ENCODE peak calls at places on chromosomes 6 and 20, in eight cellular contexts. I, C, L, P, O, N, D and Y are unnamed samples.

GRCh38 chr6:86963352-86963751 is 26.0 kb downstream of the HTR1E start:
- DNase-seq in P (no peak), C (no peak), O (no peak), I (no peak), L (no peak), D (no peak), N (no peak), Y (no peak)

GRCh38 chr6:120553353-120553752 is 780.9 kb downstream of the TBC1D32 start:
- DNase-seq in C (no peak), N (no peak), I (no peak), P (no peak), D (no peak), O (no peak), L (no peak), Y (no peak)

GRCh38 chr6:129795261-129795660 is 65.9 kb downstream of the TMEM244 start:
- DNase-seq in L (no peak), N (no peak), D (no peak), C (no peak), P (peak; percentile 21), I (no peak), O (no peak), Y (no peak)

GRCh38 chr20:24297928-24298327 is 171.5 kb upstream of the SYNDIG1 start:
- DNase-seq in O (no peak), P (no peak), L (no peak), I (no peak), N (no peak), C (no peak), D (peak; percentile 9), Y (no peak)

GRCh38 chr20:52410182-52410647 is 218.6 kb upstream of the ZFP64 start:
- DNase-seq in L (no peak), P (peak; percentile 65), C (no peak), D (no peak), I (peak; percentile 84), N (peak; percentile 13), O (no peak), Y (no peak)

GRCh38 chr6:111743859-111744692 is 129.2 kb downstream of the FYN start:
- DNase-seq in L (peak; percentile 9), C (peak; percentile 34), I (peak; percentile 93), O (peak; percentile 32), N (no peak), P (peak; percentile 97), D (no peak), Y (no peak)

GRCh38 chr6:27795697-27796494 is 116.3 kb downstream of the OR2B2 start:
- DNase-seq in C (no peak), I (peak; percentile 93), D (peak; percentile 79), P (peak; percentile 93), O (peak; percentile 75), N (peak; percentile 96), L (peak; percentile 80), Y (peak; percentile 97)

GRCh38 chr6:79833264-79833663 is 114.1 kb downstream of the ELOVL4 start:
- DNase-seq in P (peak; percentile 7), O (no peak), N (no peak), D (no peak), C (no peak), I (peak; percentile 7), L (no peak), Y (no peak)

GRCh38 chr20:44967207-44967807 is 995 bp downstream of the STK4 start:
- DNase-seq in I (peak; percentile 26), L (no peak), D (no peak), C (no peak), O (no peak), N (peak; percentile 48), P (peak; percentile 35), Y (no peak)

GRCh38 chr20:47392015-47392720 is 35.7 kb upstream of the ZMYND8 start:
- DNase-seq in I (peak; percentile 93), C (no peak), L (no peak), D (no peak), O (peak; percentile 97), N (no peak), P (peak; percentile 98), Y (peak; percentile 99)

GRCh38 chr6:108944058-108944457 is 95.8 kb downstream of the ARMC2 start:
- DNase-seq in D (no peak), P (peak; percentile 15), I (no peak), C (no peak), N (no peak), O (no peak), L (no peak), Y (no peak)

GRCh38 chr6:7546832-7547714 is 5.6 kb downstream of the DSP start:
- DNase-seq in N (peak; percentile 64), L (peak; percentile 44), I (no peak), O (no peak), C (no peak), P (no peak), D (no peak), Y (no peak)
- H3K4me3 ChIP-seq in N (no peak overlapping the region), L (no peak overlapping the region), I (no peak overlapping the region), O (no peak overlapping the region), C (no peak overlapping the region), P (no peak overlapping the region), D (no peak overlapping the region), Y (no peak overlapping the region)

GRCh38 chr20:17618673-17619013 is 48.8 kb downstream of the DSTN start:
- DNase-seq in P (no peak), O (no peak), D (no peak), C (no peak), N (no peak), I (no peak), L (peak; percentile 20), Y (no peak)

GRCh38 chr20:17619351-17620093 is 49.6 kb downstream of the DSTN start:
- DNase-seq in N (no peak), D (no peak), L (peak; percentile 41), C (no peak), O (no peak), P (no peak), I (no peak), Y (no peak)

GRCh38 chr20:17617212-17617867 is 47.5 kb downstream of the DSTN start:
- DNase-seq in L (peak; percentile 93), P (peak; percentile 44), O (no peak), C (no peak), D (peak; percentile 75), I (peak; percentile 48), N (peak; percentile 58), Y (no peak)

GRCh38 chr20:17616480-17617211 is 46.8 kb downstream of the DSTN start:
- DNase-seq in D (no peak), I (no peak), N (no peak), C (no peak), O (no peak), P (no peak), L (peak; percentile 13), Y (no peak)

DNA sequence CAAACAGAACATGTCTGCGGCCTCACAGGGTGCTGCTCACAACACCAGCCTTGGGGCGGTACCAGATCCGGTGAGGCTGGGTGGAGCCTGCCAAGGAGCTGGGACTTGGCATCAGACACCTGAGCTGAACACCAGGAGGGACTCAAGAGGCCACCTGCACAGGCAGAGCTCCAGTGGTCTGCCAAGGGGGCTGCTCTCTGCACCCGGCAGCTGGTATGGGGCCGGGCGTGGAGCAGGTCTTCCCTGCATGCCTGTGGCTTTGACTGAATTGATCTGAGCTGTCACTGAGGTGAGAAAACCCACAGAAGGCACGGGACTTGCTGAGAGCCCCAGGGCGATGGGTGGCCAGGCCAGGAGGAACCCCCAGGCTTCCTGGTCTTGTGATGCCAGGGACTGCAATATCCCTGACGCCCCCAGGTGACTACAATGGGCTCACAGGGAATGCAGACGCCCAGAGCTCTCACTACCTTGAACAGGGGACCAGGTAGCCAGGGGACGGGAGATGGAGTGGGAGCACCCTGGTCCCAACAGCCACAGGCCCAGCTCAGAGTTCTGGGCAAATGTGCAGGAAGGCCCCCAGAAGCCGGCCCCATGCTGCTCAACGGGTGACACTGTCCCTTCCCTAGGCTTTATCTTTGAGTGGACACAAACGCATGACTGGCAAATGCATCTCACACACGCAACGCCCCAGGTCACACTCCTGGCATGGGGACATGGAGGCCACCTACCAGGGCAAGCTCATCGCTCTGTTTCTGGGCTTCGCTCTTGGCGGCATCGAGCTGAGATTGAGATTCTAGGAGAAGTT is 48.2 kb downstream of the DSTN start:
- DNase-seq in C (no peak), P (no peak), I (no peak), O (no peak), D (no peak), N (no peak), L (no peak), Y (no peak)
- TF ChIP-seq CTCF in C (no peak), P (no peak), I (no peak), O (no peak), D (no peak), N (no peak), L (no peak), Y (no peak)

GRCh38 chr20:54197621-54198604 is 10.0 kb upstream of the PFDN4 start:
- DNase-seq in P (peak; percentile 74), N (no peak), I (peak; percentile 79), D (peak; percentile 43), L (peak; percentile 68), O (peak; percentile 73), C (no peak), Y (peak; percentile 56)

GRCh38 chr20:54194724-54195438 is 13.0 kb upstream of the PFDN4 start:
- DNase-seq in N (no peak), L (no peak), C (no peak), P (peak; percentile 52), I (peak; percentile 5), O (no peak), D (no peak), Y (no peak)

GRCh38 chr20:54199283-54199682 is 8.6 kb upstream of the PFDN4 start:
- DNase-seq in L (no peak), I (no peak), O (no peak), N (no peak), C (no peak), D (no peak), P (no peak), Y (no peak)

GRCh38 chr20:54193817-54194216 is 14.1 kb upstream of the PFDN4 start:
- DNase-seq in C (no peak), P (no peak), O (no peak), D (no peak), L (no peak), I (no peak), N (no peak), Y (no peak)

GRCh38 chr20:54195483-54196472 is 12.1 kb upstream of the PFDN4 start:
- DNase-seq in N (no peak), O (no peak), L (no peak), P (no peak), I (no peak), D (no peak), C (no peak), Y (no peak)
- H3K4me3 ChIP-seq in N (no peak overlapping the region), O (no peak overlapping the region), L (no peak overlapping the region), P (no peak overlapping the region), I (no peak overlapping the region), D (no peak overlapping the region), C (no peak overlapping the region), Y (no peak overlapping the region)

DNA sequence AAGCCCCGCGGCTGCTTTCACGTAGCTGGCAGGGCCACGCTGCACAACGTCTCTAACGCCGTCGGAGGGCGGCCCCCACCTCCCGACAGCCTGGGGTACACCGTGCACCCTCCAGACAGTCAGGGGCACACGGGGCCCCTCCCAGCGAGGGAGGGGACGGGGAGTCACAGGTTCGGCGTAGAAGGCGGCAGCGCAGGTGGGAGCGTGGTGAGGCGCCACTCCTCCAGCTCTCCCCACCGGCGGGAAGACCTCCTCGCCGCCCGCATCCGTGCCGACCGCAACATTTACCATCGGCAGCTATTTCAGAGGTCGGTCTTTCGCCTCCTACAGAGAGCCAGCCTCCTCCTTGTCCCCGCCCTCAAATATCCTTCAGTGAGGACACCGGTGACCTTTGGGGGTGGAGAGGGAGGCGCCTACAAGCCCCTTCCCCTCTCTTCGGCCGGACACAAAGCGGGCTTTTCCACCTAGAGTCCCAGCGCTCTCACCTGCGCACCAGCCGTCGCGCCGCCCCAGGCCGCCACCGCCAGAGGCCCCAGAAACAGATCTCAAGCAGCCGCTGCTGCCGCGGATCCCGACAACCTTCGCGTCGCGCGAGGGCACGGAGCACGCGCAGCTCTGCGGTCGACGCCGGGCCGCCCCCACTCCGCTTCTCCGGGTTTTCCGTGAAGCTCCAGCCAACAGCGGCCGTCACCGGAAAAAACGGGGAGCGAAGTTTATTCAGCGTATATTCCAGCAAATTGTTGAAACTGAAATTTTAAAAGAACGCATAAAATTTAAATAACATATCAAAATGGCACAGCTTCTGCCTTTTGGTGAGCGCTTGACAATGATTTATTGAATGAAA is at the start of gene MKKS:
- DNase-seq in P (peak; percentile 87), C (peak; percentile 90), O (peak; percentile 93), N (peak; percentile 92), I (peak; percentile 95), L (peak; percentile 95), D (peak; percentile 95), Y (peak; percentile 66)
- TF ChIP-seq CTCF in P (no peak), C (peak; percentile 9), O (no peak), N (no peak), I (no peak), L (peak; percentile 23), D (peak; percentile 9), Y (no peak)